ENCODE peak calls at places on chromosomes 3 and 15, in six cellular contexts. K, F, D, Z, J and R are unnamed samples.

GRCh38 chr3:187624588-187624987 is 45.6 kb downstream of the SST start:
- DNase-seq in K (no peak), F (no peak), D (no peak), Z (no peak), J (no peak), R (no peak)

GRCh38 chr3:31043184-31043819 is 148.8 kb upstream of the GADL1 start:
- DNase-seq in K (no peak), F (peak), D (peak), Z (no peak), J (no peak), R (no peak)

GRCh38 chr3:43503067-43503728 is 118.6 kb downstream of the ANO10 start:
- DNase-seq in K (no peak), F (peak), D (no peak), Z (peak), J (no peak), R (peak)

GRCh38 chr3:49377483-49377882 is 19.3 kb upstream of the GPX1 start:
- DNase-seq in K (no peak), F (no peak), D (no peak), Z (peak), J (peak), R (peak)

GRCh38 chr3:56118968-56119367 is 349.3 kb downstream of the ERC2 start:
- DNase-seq in K (no peak), F (peak), D (no peak), Z (no peak), J (no peak), R (no peak)

GRCh38 chr3:123036352-123037014 is 8.9 kb upstream of the SEMA5B start:
- DNase-seq in K (no peak), F (peak), D (peak), Z (no peak), J (no peak), R (no peak)

GRCh38 chr3:148006508-148006907 is 597.3 kb downstream of the ZIC1 start:
- DNase-seq in K (no peak), F (no peak), D (no peak), Z (peak), J (no peak), R (peak)

GRCh38 chr15:35783203-35783602 is 237.2 kb upstream of the DPH6 start:
- DNase-seq in K (no peak), F (no peak), D (no peak), Z (no peak), J (no peak), R (no peak)

GRCh38 chr15:98853593-98854420 is 153.8 kb downstream of the PGPEP1L start:
- DNase-seq in K (peak), F (peak), D (no peak), Z (no peak), J (no peak), R (no peak)

GRCh38 chr3:78201066-78201465 is 1161.2 kb downstream of the ROBO2 start:
- DNase-seq in K (no peak), F (no peak), D (no peak), Z (no peak), J (no peak), R (no peak)

GRCh38 chr3:120129041-120129440 is 34.8 kb upstream of the GSK3B start:
- DNase-seq in K (no peak), F (no peak), D (no peak), Z (no peak), J (no peak), R (no peak)

GRCh38 chr15:69132935-69133861 is 27.2 kb upstream of the GLCE start:
- DNase-seq in K (no peak), F (no peak), D (no peak), Z (no peak), J (no peak), R (no peak)

GRCh38 chr3:156820687-156821070 is 5.5 kb upstream of the LEKR1 start:
- DNase-seq in K (no peak), F (no peak), D (no peak), Z (no peak), J (no peak), R (peak)

GRCh38 chr3:133933097-133934024 is 37.7 kb upstream of the RAB6B start:
- DNase-seq in K (no peak), F (no peak), D (no peak), Z (no peak), J (no peak), R (no peak)

GRCh38 chr3:142850395-142851023 is 38.4 kb downstream of the PCOLCE2 start:
- DNase-seq in K (peak), F (peak), D (no peak), Z (peak), J (no peak), R (no peak)

GRCh38 chr3:4988815-4989648 is 9.8 kb downstream of the BHLHE40 start:
- DNase-seq in K (no peak), F (peak), D (peak), Z (no peak), J (no peak), R (no peak)

GRCh38 chr15:39127925-39128617 is 452.8 kb upstream of the THBS1 start:
- DNase-seq in K (no peak), F (peak), D (no peak), Z (peak), J (no peak), R (no peak)

GRCh38 chr3:179653777-179654117 is 907 bp downstream of the USP13 start:
- DNase-seq in K (peak), F (no peak), D (no peak), Z (peak), J (no peak), R (no peak)

GRCh38 chr3:137263982-137264777 is 306.4 kb downstream of the IL20RB start:
- DNase-seq in K (no peak), F (no peak), D (no peak), Z (no peak), J (no peak), R (no peak)

GRCh38 chr3:170320471-170321121 is 36.9 kb upstream of the SKIL start:
- DNase-seq in K (no peak), F (no peak), D (no peak), Z (no peak), J (no peak), R (no peak)

GRCh38 chr15:34644061-34644460 is 60.6 kb upstream of the GOLGA8B start:
- DNase-seq in K (no peak), F (peak), D (no peak), Z (no peak), J (no peak), R (no peak)